ENCODE peak calls at places on chromosomes 4 and X, in seven cellular contexts. L is endothelial cell of umbilical vein, A is heart right ventricle, N is pancreas, Z is MM.1S, R is A549, D is brain microvascular endothelial cell. F is an unnamed sample.

GRCh38 chr4:15938182-15938581 is 358 bp downstream of the FGFBP1 start:
- DNase-seq in L (no peak), A (no peak), N (peak), Z (no peak), R (peak), D (no peak), F (peak)

GRCh38 chr4:48756689-48757220 is 23.3 kb downstream of the FRYL start:
- DNase-seq in L (no peak), A (no peak), N (no peak), Z (no peak), R (no peak), D (peak), F (no peak)

GRCh38 chr4:98664959-98665358 is 6.5 kb upstream of the TSPAN5 start:
- DNase-seq in L (no peak), A (no peak), N (no peak), Z (no peak), R (no peak), D (no peak), F (no peak)

GRCh38 chr4:14958436-14958835 is 43.8 kb upstream of the CPEB2 start:
- DNase-seq in L (no peak), A (no peak), N (no peak), Z (no peak), R (no peak), D (no peak), F (no peak)

GRCh38 chrX:19867411-19867732 is 20.0 kb downstream of the SH3KBP1 start:
- DNase-seq in L (no peak), A (peak), N (no peak), Z (no peak), R (no peak), D (no peak), F (no peak)

GRCh38 chr4:142547974-142548373 is 298.1 kb downstream of the INPP4B start:
- DNase-seq in L (no peak), A (no peak), N (no peak), Z (no peak), R (no peak), D (peak), F (no peak)

GRCh38 chrX:27321632-27322031 is 141.5 kb downstream of the PPP4R3C start:
- DNase-seq in L (no peak), A (no peak), N (no peak), Z (no peak), R (no peak), D (no peak), F (no peak)

GRCh38 chr4:8722556-8722955 is 130.0 kb downstream of the CPZ start:
- DNase-seq in L (no peak), A (no peak), N (no peak), Z (no peak), R (no peak), D (no peak), F (peak)

GRCh38 chr4:98710831-98711230 is 52.4 kb upstream of the TSPAN5 start:
- DNase-seq in L (peak), A (no peak), N (no peak), Z (no peak), R (no peak), D (peak), F (no peak)

GRCh38 chr4:125314676-125315570 is at the start of gene FAT4:
- DNase-seq in L (peak), A (peak), N (peak), Z (peak), R (peak), D (peak), F (peak)

GRCh38 chr4:41977709-41978108 is 3.8 kb upstream of the DCAF4L1 start:
- DNase-seq in L (no peak), A (no peak), N (no peak), Z (no peak), R (no peak), D (peak), F (no peak)

GRCh38 chr4:48254381-48255072 is 15.1 kb downstream of the TEC start:
- DNase-seq in L (no peak), A (peak), N (peak), Z (no peak), R (no peak), D (peak), F (no peak)

GRCh38 chrX:123330229-123330942 is 146.3 kb downstream of the GRIA3 start:
- DNase-seq in L (no peak), A (no peak), N (no peak), Z (no peak), R (no peak), D (no peak), F (no peak)

GRCh38 chr4:75733369-75733768 is 9.0 kb downstream of the USO1 start:
- DNase-seq in L (no peak), A (no peak), N (no peak), Z (no peak), R (no peak), D (no peak), F (no peak)

GRCh38 chr4:1327526-1328266 is 19.3 kb upstream of the UVSSA start:
- DNase-seq in L (no peak), A (no peak), N (no peak), Z (no peak), R (no peak), D (no peak), F (no peak)

GRCh38 chrX:123202523-123202922 is 18.4 kb downstream of the GRIA3 start:
- DNase-seq in L (no peak), A (no peak), N (no peak), Z (no peak), R (no peak), D (no peak), F (no peak)

GRCh38 chrX:118455013-118455412 is 40.6 kb upstream of the DOCK11 start:
- DNase-seq in L (no peak), A (no peak), N (no peak), Z (no peak), R (no peak), D (no peak), F (no peak)

GRCh38 chr4:67725981-67726380 is 25.0 kb upstream of the UBA6 start:
- DNase-seq in L (no peak), A (no peak), N (no peak), Z (no peak), R (no peak), D (peak), F (no peak)

GRCh38 chr4:113141901-113142346 is 92.5 kb downstream of the ANK2 start:
- DNase-seq in L (no peak), A (no peak), N (no peak), Z (no peak), R (no peak), D (peak), F (no peak)

GRCh38 chrX:63686878-63687714 is 97.9 kb downstream of the ARHGEF9 start:
- DNase-seq in L (peak), A (no peak), N (peak), Z (peak), R (peak), D (peak), F (no peak)

GRCh38 chr4:154414796-154415195 is 76.8 kb downstream of the DCHS2 start:
- DNase-seq in L (no peak), A (no peak), N (no peak), Z (no peak), R (no peak), D (no peak), F (no peak)

GRCh38 chr4:154415313-154415712 is 76.3 kb downstream of the DCHS2 start:
- DNase-seq in L (no peak), A (no peak), N (no peak), Z (no peak), R (no peak), D (no peak), F (no peak)

GRCh38 chr4:154417358-154417673 is 74.3 kb downstream of the DCHS2 start:
- DNase-seq in L (peak), A (no peak), N (no peak), Z (no peak), R (no peak), D (no peak), F (no peak)

GRCh38 chr4:154421618-154422017 is 70.0 kb downstream of the DCHS2 start:
- DNase-seq in L (no peak), A (no peak), N (no peak), Z (no peak), R (no peak), D (no peak), F (no peak)

GRCh38 chr4:154416183-154416543 is 75.4 kb downstream of the DCHS2 start:
- DNase-seq in L (no peak), A (peak), N (no peak), Z (no peak), R (no peak), D (no peak), F (no peak)
- H3K4me3 ChIP-seq in L (no peak), A (peak), N (no peak), Z (no peak), R (peak), D (peak), F (peak)

GRCh38 chr4:170007113-170007512 is 19.1 kb downstream of the MFAP3L start:
- DNase-seq in L (no peak), A (no peak), N (no peak), Z (peak), R (no peak), D (no peak), F (no peak)

GRCh38 chr4:170005472-170005871 is 20.7 kb downstream of the MFAP3L start:
- DNase-seq in L (no peak), A (peak), N (no peak), Z (no peak), R (no peak), D (no peak), F (no peak)

GRCh38 chr4:170009291-170009690 is 16.9 kb downstream of the MFAP3L start:
- DNase-seq in L (no peak), A (no peak), N (no peak), Z (no peak), R (no peak), D (no peak), F (no peak)

GRCh38 chr4:170008801-170009200 is 17.4 kb downstream of the MFAP3L start:
- DNase-seq in L (no peak), A (no peak), N (no peak), Z (no peak), R (no peak), D (no peak), F (no peak)

DNA sequence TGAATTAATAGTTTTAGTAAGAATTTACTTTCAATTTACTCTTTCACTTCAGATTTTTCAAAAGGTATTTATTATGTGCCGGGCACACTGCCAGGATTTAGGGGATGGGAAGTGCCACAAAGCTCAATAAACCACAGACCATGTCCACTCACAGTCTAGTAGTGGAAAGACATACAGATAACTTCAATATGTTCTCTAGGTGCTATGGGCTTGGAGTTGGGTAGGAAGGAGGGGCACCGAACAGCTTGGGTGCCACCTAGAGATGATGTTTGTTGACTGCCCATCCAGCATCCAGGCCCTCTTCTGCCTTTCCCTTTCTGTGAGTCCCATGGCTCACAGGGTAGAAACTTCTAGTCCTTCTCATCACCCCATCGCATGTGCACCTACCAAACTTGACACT is 17.8 kb downstream of the MFAP3L start:
- DNase-seq in L (no peak), A (no peak), N (no peak), Z (peak), R (peak), D (no peak), F (no peak)
- TF ChIP-seq CTCF in L (no peak), A (no peak), N (no peak), Z (peak), R (no peak), D (peak), F (no peak)

DNA sequence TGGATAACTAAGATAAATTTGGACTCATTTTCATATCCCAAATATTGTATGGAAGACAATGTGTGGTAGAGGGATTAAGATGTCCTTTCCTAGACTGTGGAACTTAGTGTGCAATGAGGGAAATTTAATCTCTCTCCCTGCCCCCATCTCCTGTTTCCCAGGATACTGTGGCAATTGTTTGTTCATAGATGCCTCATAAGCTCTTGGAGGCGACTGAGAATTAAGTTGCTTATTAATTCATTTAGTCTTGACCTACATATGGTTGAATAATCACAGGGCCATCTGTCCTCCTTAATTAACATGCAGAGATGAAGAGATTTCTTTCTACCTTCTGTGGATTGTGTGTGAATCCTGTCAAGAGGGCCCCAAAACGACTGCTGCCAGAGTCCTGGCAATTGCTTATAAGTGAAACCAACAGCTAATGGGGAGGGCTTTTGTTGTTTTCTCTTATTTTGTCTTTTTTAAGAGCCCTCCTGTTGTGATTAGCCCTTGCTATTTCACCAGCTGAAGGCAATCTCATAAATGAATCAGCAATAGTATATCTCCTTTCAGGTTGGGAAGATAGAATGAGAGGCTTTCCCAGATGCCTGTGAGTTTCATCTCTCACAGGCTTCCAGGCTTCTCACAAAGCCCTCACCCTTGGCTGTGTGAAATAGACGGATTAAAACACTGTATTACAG is 58.7 kb downstream of the PGRMC2 start:
- DNase-seq in L (no peak), A (no peak), N (no peak), Z (no peak), R (no peak), D (no peak), F (no peak)
- H3K27ac ChIP-seq in L (no peak), A (no peak), N (no peak), Z (no peak), R (peak), D (no peak), F (no peak)

GRCh38 chrX:43969504-43970501 is 3.4 kb downstream of the NDP start:
- DNase-seq in L (no peak), A (no peak), N (no peak), Z (no peak), R (no peak), D (peak), F (no peak)

GRCh38 chrX:43964936-43965335 is 8.3 kb downstream of the NDP start:
- DNase-seq in L (peak), A (no peak), N (no peak), Z (no peak), R (no peak), D (no peak), F (no peak)

GRCh38 chrX:43970528-43970927 is 2.7 kb downstream of the NDP start:
- DNase-seq in L (no peak), A (no peak), N (no peak), Z (no peak), R (no peak), D (no peak), F (no peak)

GRCh38 chrX:43971966-43972961 is 926 bp downstream of the NDP start:
- DNase-seq in L (peak), A (no peak), N (no peak), Z (no peak), R (no peak), D (no peak), F (no peak)

GRCh38 chrX:43968347-43968746 is 4.8 kb downstream of the NDP start:
- DNase-seq in L (no peak), A (no peak), N (no peak), Z (no peak), R (no peak), D (no peak), F (no peak)
- H3K4me3 ChIP-seq in L (no peak), A (no peak), N (no peak), Z (no peak), R (no peak), D (no peak), F (no peak)

GRCh38 chrX:81957900-81958545 is 756.1 kb downstream of the SH3BGRL start:
- DNase-seq in L (no peak), A (no peak), N (no peak), Z (peak), R (peak), D (no peak), F (no peak)
- TF ChIP-seq CTCF in L (no peak), A (peak), N (no peak), Z (peak), R (peak), D (no peak), F (peak)

F was measured in lower lobe of right lung.